ENCODE peak calls at places on chromosomes 13 and 19, in ten cellular contexts. U, G, K, P, W, Q, I, T, A and Z are unnamed samples.

GRCh38 chr13:71591380-71591779 is 275.6 kb downstream of the DACH1 start:
- DNase-seq in A (no peak), I (no peak), T (no peak), K (no peak), G (no peak), W (no peak), P (no peak), Q (no peak), U (no peak), Z (no peak)

GRCh38 chr13:31797154-31797775 is 57.9 kb downstream of the RXFP2 start:
- DNase-seq in P (no peak), K (no peak), W (peak), T (no peak), U (no peak), I (no peak), A (no peak), Q (peak), G (peak), Z (no peak)

GRCh38 chr13:71515639-71516038 is 351.4 kb downstream of the DACH1 start:
- DNase-seq in T (no peak), A (no peak), W (no peak), K (no peak), G (no peak), I (no peak), P (no peak), U (no peak), Q (no peak), Z (no peak)

GRCh38 chr19:10339380-10339960 is at the start of gene ICAM3:
- DNase-seq in U (peak), I (no peak), G (no peak), Q (no peak), W (no peak), A (no peak), K (peak), P (peak), T (peak), Z (no peak)

GRCh38 chr19:47002106-47002766 is 17.4 kb upstream of the NPAS1 start:
- DNase-seq in W (peak), G (no peak), Q (no peak), P (no peak), A (no peak), I (no peak), U (no peak), K (no peak), T (no peak), Z (no peak)

GRCh38 chr13:34926513-34926912 is 15.6 kb upstream of the NBEA start:
- DNase-seq in A (peak), P (no peak), U (no peak), T (no peak), W (no peak), G (peak), Q (peak), I (no peak), K (no peak), Z (no peak)

GRCh38 chr19:29832801-29833200 is 21.0 kb downstream of the CCNE1 start:
- DNase-seq in U (no peak), I (no peak), G (no peak), T (no peak), K (no peak), A (no peak), P (no peak), W (no peak), Q (no peak), Z (no peak)

GRCh38 chr13:76993021-76993420 is 1.1 kb downstream of the CLN5 start:
- DNase-seq in I (no peak), A (no peak), W (no peak), P (no peak), G (peak), Q (no peak), U (no peak), K (no peak), T (no peak), Z (no peak)

GRCh38 chr19:49786432-49786831 is 19.6 kb downstream of the AP2A1 start:
- DNase-seq in Q (no peak), P (no peak), W (no peak), K (no peak), G (peak), U (no peak), A (no peak), I (no peak), T (no peak), Z (no peak)

GRCh38 chr13:29925457-29925856 is 75.0 kb upstream of the UBL3 start:
- DNase-seq in G (peak), T (no peak), P (no peak), Q (peak), K (no peak), A (no peak), I (peak), U (no peak), W (peak), Z (no peak)

GRCh38 chr19:13022859-13023636 is 27.8 kb downstream of the NFIX start:
- DNase-seq in Q (peak), K (no peak), P (no peak), A (no peak), U (no peak), I (peak), T (peak), G (peak), W (peak), Z (peak)

GRCh38 chr19:29487432-29487831 is 38.4 kb upstream of the VSTM2B start:
- DNase-seq in K (no peak), T (no peak), A (no peak), W (no peak), Q (no peak), G (no peak), I (no peak), U (no peak), P (no peak), Z (no peak)

GRCh38 chr19:20162821-20163220 is 4.2 kb upstream of the ZNF486 start:
- DNase-seq in Q (no peak), P (no peak), U (no peak), W (no peak), I (no peak), A (peak), G (no peak), K (no peak), T (no peak), Z (no peak)

GRCh38 chr19:13040916-13041292 is 45.6 kb downstream of the NFIX start:
- DNase-seq in I (no peak), Q (no peak), G (no peak), W (no peak), K (no peak), U (no peak), A (no peak), T (no peak), P (no peak), Z (no peak)

GRCh38 chr19:49363265-49364082 is at the start of gene DKKL1:
- DNase-seq in G (peak), U (peak), T (peak), K (peak), Q (peak), P (peak), A (peak), I (peak), W (no peak), Z (peak)

GRCh38 chr19:12364391-12365093 is 941 bp downstream of the ZNF442 start:
- DNase-seq in K (no peak), A (no peak), W (no peak), I (no peak), Q (peak), U (peak), T (no peak), G (peak), P (no peak), Z (no peak)

GRCh38 chr13:51230473-51231105 is 8.4 kb downstream of the FAM124A start:
- DNase-seq in I (peak), P (no peak), G (peak), T (no peak), A (peak), Q (peak), W (no peak), K (no peak), U (no peak), Z (no peak)

GRCh38 chr19:3844596-3844995 is 24.2 kb downstream of the ZFR2 start:
- DNase-seq in I (no peak), K (no peak), T (no peak), G (peak), A (no peak), P (no peak), Q (no peak), W (no peak), U (no peak), Z (no peak)

GRCh38 chr19:16885166-16885565 is 3.6 kb upstream of the F2RL3 start:
- DNase-seq in I (no peak), K (no peak), G (no peak), P (no peak), T (no peak), Q (no peak), W (no peak), A (no peak), U (no peak), Z (no peak)

GRCh38 chr19:1206063-1206732 is 620 bp downstream of the STK11 start:
- DNase-seq in G (no peak), T (no peak), U (peak), K (no peak), A (peak), W (no peak), Q (peak), P (no peak), I (no peak), Z (no peak)

GRCh38 chr19:42386974-42387707 is 3.0 kb downstream of the CNFN start:
- DNase-seq in T (peak), K (peak), I (peak), G (peak), U (peak), W (peak), P (peak), Q (peak), A (peak), Z (no peak)

GRCh38 chr13:94494021-94494420 is 14.5 kb upstream of the DCT start:
- DNase-seq in I (no peak), G (no peak), W (peak), U (no peak), P (no peak), K (no peak), Q (no peak), A (no peak), T (no peak), Z (no peak)